ENCODE peak calls at places on chromosomes 16 and 17, in four cellular contexts. Q is suprapubic skin, F is IMR-90, H is SJSA1. D is an unnamed sample.

GRCh38 chr17:52673791-52674190 is 515.3 kb upstream of the CA10 start:
- DNase-seq in F (no peak), H (no peak), Q (no peak), D (no peak)

GRCh38 chr16:29674188-29674587 is 4.8 kb upstream of the QPRT start:
- DNase-seq in Q (no peak), H (no peak), F (peak), D (peak)

GRCh38 chr17:78972507-78973105 is 7.1 kb downstream of the LGALS3BP start:
- DNase-seq in F (no peak), H (no peak), Q (no peak), D (no peak)

GRCh38 chr17:40598928-40599627 is 33.8 kb upstream of the CCR7 start:
- DNase-seq in H (no peak), F (peak), Q (no peak), D (peak)

GRCh38 chr17:35540589-35541404 is 3.3 kb upstream of the SLFN12L start:
- DNase-seq in Q (no peak), F (peak), H (peak), D (peak)

GRCh38 chr16:56993204-56993603 is 3.8 kb downstream of the NLRC5 start:
- DNase-seq in F (peak), Q (peak), H (no peak), D (no peak)

GRCh38 chr17:71922439-71922838 is 198.4 kb upstream of the SOX9 start:
- DNase-seq in F (peak), H (no peak), Q (no peak), D (no peak)

GRCh38 chr17:71472809-71473789 is 647.7 kb upstream of the SOX9 start:
- DNase-seq in H (peak), F (peak), Q (no peak), D (no peak)

GRCh38 chr17:59761385-59762021 is 54.0 kb downstream of the VMP1 start:
- DNase-seq in F (peak), Q (no peak), H (peak), D (no peak)

GRCh38 chr16:4947722-4948503 is 10.2 kb upstream of the SEC14L5 start:
- DNase-seq in Q (no peak), H (no peak), F (no peak), D (no peak)

GRCh38 chr16:70694517-70695218 is 8.8 kb upstream of the MTSS2 start:
- DNase-seq in F (no peak), H (no peak), Q (no peak), D (no peak)

GRCh38 chr16:11402051-11402744 is 56.9 kb downstream of the RMI2 start:
- DNase-seq in F (no peak), Q (no peak), H (no peak), D (peak)

GRCh38 chr17:73228748-73229236 is 32.9 kb downstream of the CPSF4L start:
- DNase-seq in H (peak), F (peak), Q (peak), D (peak)

GRCh38 chr17:40458001-40458791 is 14.9 kb downstream of the IGFBP4 start:
- DNase-seq in Q (no peak), H (peak), F (peak), D (no peak)

GRCh38 chr17:5241861-5242671 is 7.4 kb upstream of the SCIMP start:
- DNase-seq in H (no peak), F (no peak), Q (no peak), D (peak)

GRCh38 chr16:82580293-82580900 is 46.4 kb upstream of the CDH13 start:
- DNase-seq in F (no peak), H (no peak), Q (no peak), D (peak)

GRCh38 chr17:12047977-12048376 is 27.3 kb downstream of the MAP2K4 start:
- DNase-seq in Q (no peak), F (no peak), H (peak), D (no peak)

GRCh38 chr16:89700649-89701424 is 668 bp downstream of the SPATA2L start:
- DNase-seq in H (peak), Q (peak), F (peak), D (no peak)

DNA sequence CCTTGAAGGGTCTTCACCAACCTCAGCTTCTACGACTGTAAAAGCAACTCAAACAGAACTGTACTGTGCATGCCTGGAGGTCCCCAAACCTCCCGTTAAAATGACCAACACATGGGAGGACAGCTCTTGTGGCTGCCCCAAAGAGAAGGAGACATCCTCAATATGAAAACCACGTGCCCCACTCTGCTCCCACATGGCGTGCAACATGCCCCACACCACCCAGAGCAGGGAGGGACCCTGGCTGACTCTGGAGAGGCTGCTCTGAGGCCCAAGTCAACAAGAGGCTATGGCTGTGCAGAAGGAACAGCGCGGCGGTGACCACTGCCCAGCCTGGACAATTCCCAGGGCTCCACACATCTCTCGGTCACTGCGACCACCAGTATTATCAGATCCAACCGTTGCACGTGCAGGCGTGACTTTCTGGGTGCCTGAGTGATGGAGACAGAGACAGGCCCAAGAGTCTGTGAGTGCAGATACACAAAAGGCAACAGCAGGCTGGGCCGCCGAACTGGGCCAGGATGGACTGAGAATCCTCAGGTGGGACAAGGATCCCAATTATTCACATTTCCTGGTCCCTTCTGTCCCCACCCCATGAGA is 1.4 kb downstream of the PLD6 start:
- DNase-seq in H (no peak), F (no peak), Q (no peak), D (no peak)
- H3K27ac ChIP-seq in H (no peak), F (no peak), Q (no peak), D (peak)

DNA sequence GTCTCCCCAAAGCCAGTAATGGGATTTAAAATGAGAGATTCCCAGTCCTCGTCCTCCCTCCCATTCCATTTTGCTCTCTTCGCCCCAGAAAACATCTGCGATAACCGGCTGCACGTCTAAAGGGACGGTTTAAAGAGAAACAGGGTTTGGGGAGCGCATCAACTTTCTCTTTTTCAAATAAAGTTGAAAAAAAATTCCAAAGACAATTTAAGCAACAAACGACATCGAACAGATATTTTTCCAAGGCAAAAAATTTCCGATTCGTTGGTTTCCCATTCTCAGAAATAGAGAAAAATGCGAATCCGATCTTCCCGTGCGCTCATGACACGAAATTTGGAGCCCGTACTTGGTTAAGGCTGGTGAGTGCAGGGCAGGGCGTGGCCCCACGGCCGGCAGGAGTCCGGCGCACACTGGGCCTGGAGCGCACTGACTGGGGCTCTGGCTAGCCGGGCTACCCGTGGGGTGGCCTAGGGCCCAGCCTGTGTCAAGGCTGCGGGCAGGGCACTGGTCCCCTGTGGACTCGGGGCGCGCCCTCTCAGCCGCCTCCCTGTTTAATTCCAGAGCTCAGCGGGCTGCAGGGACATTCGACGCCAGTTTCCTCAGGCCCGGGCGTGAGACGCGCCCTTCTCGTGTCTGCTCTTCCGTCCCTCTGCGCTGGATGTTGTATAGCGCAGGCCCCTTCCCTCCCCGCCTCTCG is 17.8 kb upstream of the ZFHX3 start:
- DNase-seq in Q (no peak), F (no peak), H (no peak), D (no peak)
- H3K27ac ChIP-seq in Q (no peak), F (no peak), H (no peak), D (peak)

GRCh38 chr17:46000757-46001156 is 1.7 kb downstream of the STH start:
- DNase-seq in H (no peak), Q (no peak), F (no peak), D (no peak)

GRCh38 chr17:46002973-46003316 is 3.9 kb downstream of the STH start:
- DNase-seq in H (no peak), Q (no peak), F (no peak), D (no peak)

GRCh38 chr17:46001390-46002310 is 2.6 kb downstream of the STH start:
- DNase-seq in F (no peak), Q (no peak), H (no peak), D (no peak)

GRCh38 chr17:46003907-46004748 is 5.1 kb downstream of the STH start:
- DNase-seq in H (no peak), Q (no peak), F (peak), D (no peak)

GRCh38 chr17:46002311-46002972 is 3.4 kb downstream of the STH start:
- DNase-seq in F (peak), H (peak), Q (no peak), D (peak)
- H3K27ac ChIP-seq in F (no peak), H (no peak), Q (no peak), D (no peak)

GRCh38 chr16:2505695-2506094 is 8.1 kb upstream of the ATP6V0C start:
- DNase-seq in Q (no peak), F (no peak), H (no peak), D (no peak)

GRCh38 chr16:2508722-2509400 is 4.9 kb upstream of the ATP6V0C start:
- DNase-seq in H (no peak), Q (no peak), F (no peak), D (no peak)

GRCh38 chr16:2511128-2511785 is 2.5 kb upstream of the ATP6V0C start:
- DNase-seq in Q (peak), F (peak), H (no peak), D (no peak)

GRCh38 chr16:2507679-2508064 is 6.1 kb upstream of the ATP6V0C start:
- DNase-seq in Q (peak), F (no peak), H (no peak), D (no peak)

DNA sequence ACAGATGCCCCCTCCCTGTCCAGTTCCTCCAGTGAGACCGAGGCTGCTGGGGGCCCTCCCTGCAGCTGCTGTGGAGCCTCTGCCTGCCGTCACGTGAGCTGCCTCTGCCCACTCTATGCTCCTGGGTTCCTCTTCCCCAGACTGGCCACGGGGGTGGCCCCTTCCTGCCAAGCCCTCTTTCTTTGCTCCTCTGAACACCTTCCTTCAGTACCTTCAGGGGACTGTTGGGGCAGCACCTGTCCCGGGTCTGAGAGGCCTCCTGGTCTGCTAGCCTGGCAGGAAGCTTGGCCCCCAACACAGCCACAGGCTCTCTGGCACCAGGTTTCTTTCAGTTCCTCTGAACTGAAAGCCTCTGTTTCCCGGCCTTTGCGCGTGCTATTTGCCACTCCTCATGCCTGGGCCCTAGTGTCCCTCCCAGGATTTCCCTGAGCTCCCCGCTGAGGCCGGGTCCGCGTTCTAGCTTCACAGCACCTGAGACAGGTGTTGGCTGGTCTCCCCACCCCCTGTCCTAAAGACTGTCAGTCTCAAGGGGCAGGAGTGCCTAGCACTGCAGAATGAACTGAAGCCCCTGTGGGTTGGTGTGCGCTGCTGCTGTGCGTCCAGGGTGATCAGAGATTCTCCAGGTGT is 6.6 kb upstream of the ATP6V0C start:
- DNase-seq in Q (no peak), H (no peak), F (no peak), D (no peak)
- H3K27ac ChIP-seq in Q (peak), H (no peak), F (no peak), D (peak)

DNA sequence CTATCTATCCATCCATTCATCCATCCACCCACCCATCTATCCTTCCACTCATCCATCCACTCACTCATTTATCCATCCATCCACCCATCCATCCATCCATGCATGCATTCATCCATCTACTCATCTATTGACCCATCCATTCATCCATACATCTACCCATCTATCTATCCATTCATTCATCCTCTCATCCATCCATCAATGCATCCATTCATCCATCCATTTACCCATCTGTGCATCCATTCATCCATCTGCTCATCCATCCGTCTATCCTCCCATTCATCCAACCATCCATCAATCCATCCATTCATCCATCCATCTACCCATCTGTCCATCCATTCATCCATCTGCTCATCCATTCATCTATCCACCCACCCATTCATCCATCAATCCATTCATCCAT is 224.5 kb upstream of the MAF start:
- DNase-seq in H (no peak), Q (no peak), F (no peak), D (no peak)
- H3K27ac ChIP-seq in H (no peak), Q (no peak), F (no peak), D (no peak)

DNA sequence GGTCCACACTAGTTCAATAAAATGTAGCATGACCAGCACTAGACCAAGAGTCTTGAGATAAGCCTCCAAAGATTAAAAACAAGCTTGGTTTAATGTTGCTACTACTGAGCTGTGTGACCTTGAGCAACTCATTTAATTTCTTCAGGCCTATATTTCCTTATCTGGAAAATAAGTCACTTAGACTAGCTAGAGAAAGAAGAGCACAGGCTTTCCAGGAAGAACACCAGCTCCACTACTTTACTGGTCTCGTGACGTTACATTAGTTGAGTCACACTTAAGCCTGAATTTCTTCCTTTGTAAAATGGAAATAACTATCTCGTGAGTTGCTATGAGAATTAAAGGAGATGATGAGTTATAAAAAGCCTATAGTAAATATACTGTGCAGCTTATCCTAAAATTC is 5.4 kb downstream of the HELZ start:
- DNase-seq in H (no peak), F (peak), Q (no peak), D (no peak)
- H3K27ac ChIP-seq in H (peak), F (no peak), Q (no peak), D (peak)

GRCh38 chr16:62137991-62138390 is 101.8 kb upstream of the CDH8 start:
- DNase-seq in F (no peak), H (no peak), Q (no peak), D (no peak)
- H3K27ac ChIP-seq in F (no peak), H (no peak), Q (no peak), D (no peak)

DNA sequence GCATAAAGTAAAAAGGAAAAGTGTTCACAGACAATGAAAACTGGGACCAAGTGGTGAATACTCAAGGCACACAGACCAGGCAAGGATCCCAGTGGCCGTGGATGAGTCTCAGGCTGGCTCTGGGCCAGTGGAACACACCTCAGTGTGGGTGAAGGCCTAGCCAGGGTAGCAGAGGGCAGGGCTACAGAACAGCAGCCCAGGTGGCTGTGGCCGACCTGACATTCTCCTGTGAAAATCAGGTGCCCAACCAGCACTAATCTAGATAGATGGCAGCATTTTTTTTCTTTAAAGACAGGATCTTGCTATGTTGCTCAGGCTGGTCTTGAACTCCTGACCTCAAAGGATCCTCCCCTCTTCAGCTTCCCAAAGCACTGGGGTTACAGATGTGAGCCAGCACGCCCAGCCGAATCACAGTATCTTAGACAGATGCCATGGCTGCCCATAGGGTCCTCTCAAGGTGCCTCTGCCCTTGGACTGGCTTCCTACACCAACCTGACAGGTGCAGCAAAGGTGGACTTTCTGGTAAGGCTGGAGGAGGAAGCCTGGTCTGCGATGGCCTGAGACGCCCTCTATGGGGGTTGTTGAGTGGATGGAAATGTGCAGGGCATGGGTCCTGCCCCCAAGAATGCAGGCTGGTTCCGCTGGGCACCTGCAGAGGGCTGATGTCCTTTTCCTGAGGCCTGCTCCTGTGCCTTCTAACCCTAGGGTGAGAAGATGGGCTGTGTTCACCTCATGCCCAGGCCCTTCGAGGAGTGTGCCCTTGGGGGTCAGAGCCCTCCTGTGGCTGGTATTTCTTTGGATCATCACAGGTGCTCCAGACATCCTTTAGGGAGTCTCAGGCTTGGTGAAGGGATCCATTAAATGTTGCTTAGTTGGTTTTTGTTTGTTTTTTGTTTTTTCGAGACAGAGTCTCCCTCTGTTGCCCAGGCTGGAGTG is 3.8 kb upstream of the P4HB start:
- DNase-seq in H (no peak), F (no peak), Q (no peak), D (no peak)
- H3K27ac ChIP-seq in H (no peak), F (no peak), Q (no peak), D (peak)

GRCh38 chr17:31566247-31566991 is 174.9 kb downstream of the RAB11FIP4 start:
- DNase-seq in Q (no peak), F (no peak), H (no peak), D (no peak)

GRCh38 chr17:31570231-31570630 is 178.8 kb downstream of the RAB11FIP4 start:
- DNase-seq in H (no peak), Q (no peak), F (no peak), D (no peak)

GRCh38 chr17:31565652-31566051 is 174.2 kb downstream of the RAB11FIP4 start:
- DNase-seq in F (no peak), H (no peak), Q (no peak), D (no peak)

GRCh38 chr17:31566992-31567373 is 175.5 kb downstream of the RAB11FIP4 start:
- DNase-seq in Q (no peak), F (no peak), H (no peak), D (no peak)

GRCh38 chr17:31568140-31568938 is 176.9 kb downstream of the RAB11FIP4 start:
- DNase-seq in H (no peak), F (no peak), Q (no peak), D (peak)
- H3K27ac ChIP-seq in H (no peak), F (peak), Q (no peak), D (peak)

D was measured in gastrocnemius medialis.